ENCODE peak calls at places on chromosomes 11 and 22, in four cellular contexts. Z, Q, K and M are unnamed samples.

GRCh38 chr11:117875397-117876048 is 935 bp downstream of the FXYD6 start:
- DNase-seq in Z (no peak), Q (no peak), K (no peak), M (peak)

GRCh38 chr11:6565325-6565724 is 38.1 kb downstream of the RRP8 start:
- DNase-seq in Z (no peak), Q (no peak), K (no peak), M (no peak)

GRCh38 chr11:122494171-122494570 is 161.4 kb upstream of the UBASH3B start:
- DNase-seq in Z (no peak), Q (no peak), K (no peak), M (no peak)

GRCh38 chr11:62054484-62055121 is 69.2 kb upstream of the INCENP start:
- DNase-seq in Z (no peak), Q (no peak), K (no peak), M (no peak)

GRCh38 chr11:94771390-94771789 is 3.2 kb downstream of the AMOTL1 start:
- DNase-seq in Z (no peak), Q (no peak), K (no peak), M (no peak)

GRCh38 chr22:30694171-30694637 is 470 bp upstream of the OSBP2 start:
- DNase-seq in Z (peak), Q (peak), K (peak), M (peak)

GRCh38 chr11:60756307-60757032 is at the start of gene MS4A15:
- DNase-seq in Z (no peak), Q (no peak), K (no peak), M (no peak)

GRCh38 chr11:94938399-94939055 is 34.8 kb downstream of the CWC15 start:
- DNase-seq in Z (no peak), Q (no peak), K (no peak), M (no peak)

GRCh38 chr11:112760378-112761060 is 200.7 kb upstream of the NCAM1 start:
- DNase-seq in Z (no peak), Q (no peak), K (no peak), M (no peak)

GRCh38 chr11:2520736-2521035 is 75.9 kb downstream of the KCNQ1 start:
- DNase-seq in Z (no peak), Q (no peak), K (no peak), M (no peak)

GRCh38 chr11:18722293-18722637 is 3.7 kb downstream of the IGSF22 start:
- DNase-seq in Z (no peak), Q (no peak), K (no peak), M (no peak)

GRCh38 chr11:61554172-61554988 is 26.5 kb downstream of the SYT7 start:
- DNase-seq in Z (no peak), Q (no peak), K (no peak), M (no peak)

GRCh38 chr22:47610281-47610680 is 847.8 kb downstream of the TBC1D22A start:
- DNase-seq in Z (no peak), Q (no peak), K (no peak), M (no peak)

GRCh38 chr11:6817668-6818067 is 18.2 kb upstream of the OR6A2 start:
- DNase-seq in Z (no peak), Q (no peak), K (no peak), M (no peak)

GRCh38 chr11:72635931-72636330 is 38.3 kb downstream of the PDE2A start:
- DNase-seq in Z (no peak), Q (no peak), K (no peak), M (no peak)

GRCh38 chr22:24436553-24436952 is 9.2 kb downstream of the ADORA2A start:
- DNase-seq in Z (no peak), Q (no peak), K (no peak), M (no peak)

GRCh38 chr11:69297926-69298777 is 4.2 kb downstream of the MYEOV start:
- DNase-seq in Z (no peak), Q (no peak), K (no peak), M (no peak)

GRCh38 chr22:41596776-41597634 is 7.4 kb upstream of the PMM1 start:
- DNase-seq in Z (peak), Q (peak), K (no peak), M (no peak)

GRCh38 chr22:23218053-23218866 is 38.0 kb downstream of the BCR start:
- DNase-seq in Z (no peak), Q (no peak), K (no peak), M (no peak)

GRCh38 chr22:41479671-41480396 is 10.9 kb downstream of the ACO2 start:
- DNase-seq in Z (peak), Q (no peak), K (no peak), M (no peak)

GRCh38 chr11:19703211-19703610 is 9.4 kb upstream of the NAV2 start:
- DNase-seq in Z (no peak), Q (no peak), K (no peak), M (no peak)

GRCh38 chr11:78595431-78596130 is 20.9 kb upstream of the NARS2 start:
- DNase-seq in Z (no peak), Q (no peak), K (no peak), M (no peak)

GRCh38 chr22:22820626-22821025 is 67.0 kb upstream of the IGLL5 start:
- DNase-seq in Z (no peak), Q (no peak), K (no peak), M (no peak)

GRCh38 chr22:30429887-30430286 is 4.3 kb downstream of the MTFP1 start:
- DNase-seq in Z (no peak), Q (no peak), K (no peak), M (no peak)

GRCh38 chr11:3132831-3133455 is 32.2 kb downstream of the OSBPL5 start:
- DNase-seq in Z (no peak), Q (no peak), K (peak), M (no peak)

GRCh38 chr22:30541979-30542810 is 4.3 kb downstream of the SEC14L6 start:
- DNase-seq in Z (peak), Q (peak), K (no peak), M (no peak)

GRCh38 chr11:19276859-19277808 is 36.4 kb upstream of the E2F8 start:
- DNase-seq in Z (no peak), Q (no peak), K (no peak), M (no peak)

GRCh38 chr11:14546672-14547071 is 26.5 kb upstream of the PSMA1 start:
- DNase-seq in Z (no peak), Q (no peak), K (no peak), M (no peak)

GRCh38 chr22:19607198-19608113 is 83.2 kb upstream of the CLDN5 start:
- DNase-seq in Z (no peak), Q (no peak), K (no peak), M (no peak)

GRCh38 chr22:31977141-31977781 is 32.9 kb downstream of the YWHAH start:
- DNase-seq in Z (peak), Q (peak), K (peak), M (peak)

GRCh38 chr22:17767236-17768065 is 6.8 kb downstream of the BID start:
- DNase-seq in Z (no peak), Q (no peak), K (no peak), M (no peak)

GRCh38 chr11:28243596-28243995 is 135.4 kb downstream of the METTL15 start:
- DNase-seq in Z (no peak), Q (no peak), K (no peak), M (no peak)

GRCh38 chr11:6992457-6993431 is 27.4 kb downstream of the ZNF214 start:
- DNase-seq in Z (no peak), Q (no peak), K (no peak), M (no peak)

GRCh38 chr22:48940988-48941902 is 886.4 kb downstream of the BRD1 start:
- DNase-seq in Z (no peak), Q (no peak), K (no peak), M (peak)

GRCh38 chr11:8234425-8234821 is 29.3 kb downstream of the LMO1 start:
- DNase-seq in Z (no peak), Q (no peak), K (no peak), M (no peak)

GRCh38 chr11:99739464-99740089 is 718.8 kb downstream of the CNTN5 start:
- DNase-seq in Z (peak), Q (no peak), K (no peak), M (no peak)

GRCh38 chr22:25482868-25483639 is 81.4 kb upstream of the GRK3 start:
- DNase-seq in Z (no peak), Q (no peak), K (no peak), M (no peak)

GRCh38 chr22:31488988-31489617 is 539 bp downstream of the EIF4ENIF1 start:
- DNase-seq in Z (peak), Q (peak), K (peak), M (peak)

GRCh38 chr11:95780544-95780943 is 9.0 kb downstream of the FAM76B start:
- DNase-seq in Z (no peak), Q (no peak), K (no peak), M (no peak)

GRCh38 chr22:23282089-23282501 is 101.8 kb downstream of the BCR start:
- DNase-seq in Z (no peak), Q (no peak), K (no peak), M (no peak)

DNA sequence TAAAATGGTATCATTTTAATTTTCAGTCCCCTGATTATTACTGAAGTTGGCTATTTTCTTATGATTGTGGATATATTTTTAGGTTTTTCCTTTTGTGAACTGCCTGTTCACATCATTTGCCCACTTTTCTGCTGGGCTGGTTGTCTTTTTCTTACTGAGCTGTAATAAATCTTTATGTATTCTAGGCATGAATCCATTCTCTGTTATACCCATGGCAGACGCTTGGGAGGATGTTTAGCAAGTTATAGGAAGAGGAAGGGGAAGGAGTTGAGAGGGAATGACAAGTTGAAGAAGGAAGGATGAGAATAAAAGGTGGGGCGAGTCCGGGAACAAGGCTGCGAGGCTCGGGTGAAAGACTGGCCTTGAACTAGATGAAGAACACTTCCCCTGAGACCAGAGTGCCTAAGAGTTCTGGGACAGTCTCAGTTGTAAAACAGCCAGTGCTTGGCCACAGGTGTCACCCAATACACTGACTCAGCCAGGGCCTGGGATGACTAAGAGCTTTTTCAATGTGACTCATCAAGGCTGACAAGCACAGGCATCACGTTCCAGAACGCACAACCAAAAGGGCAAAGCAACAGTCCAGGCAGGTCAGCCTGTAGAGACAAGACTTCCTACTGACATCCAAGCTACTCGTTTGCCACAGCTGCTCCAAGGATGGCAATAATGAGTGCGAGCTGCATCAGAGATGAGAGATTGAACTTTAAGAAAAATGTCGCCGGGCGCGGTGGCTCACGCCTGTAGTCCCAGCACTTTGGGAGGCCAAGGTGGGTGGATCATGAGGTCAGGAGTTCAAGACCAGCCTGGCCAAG is 35.2 kb downstream of the LRFN4 start:
- DNase-seq in Z (no peak), Q (no peak), K (no peak), M (no peak)
- TF ChIP-seq CTCF in Z (no peak), Q (no peak), K (no peak), M (no peak)

DNA sequence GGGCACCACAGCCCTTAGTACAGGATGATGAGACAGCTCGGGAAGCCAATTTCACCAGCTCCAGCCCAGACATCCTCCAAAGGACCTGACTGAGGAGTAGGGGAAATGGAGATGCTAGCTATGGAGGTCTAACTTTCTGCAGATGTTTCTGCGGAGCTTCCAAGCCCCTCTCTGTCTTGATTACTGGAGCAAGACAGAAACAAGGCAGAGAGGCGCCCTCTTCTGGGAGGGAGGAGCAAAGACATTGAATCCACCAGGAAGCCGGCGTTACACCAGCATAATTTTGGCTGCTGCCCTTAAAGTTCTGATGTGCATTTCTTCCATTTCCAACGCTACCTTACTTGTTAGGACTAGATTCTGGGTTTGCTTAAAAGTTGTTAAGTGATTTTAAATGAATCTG is 107.3 kb upstream of the HSD17B12 start:
- DNase-seq in Z (peak), Q (no peak), K (no peak), M (no peak)
- TF ChIP-seq CTCF in Z (peak), Q (peak), K (peak), M (peak)

GRCh38 chr22:37486224-37486845 is at the start of gene MFNG:
- DNase-seq in Z (peak), Q (peak), K (no peak), M (no peak)
- TF ChIP-seq CTCF in Z (no peak), Q (no peak), K (no peak), M (no peak)

GRCh38 chr11:31798057-31799035 is 12.8 kb downstream of the PAX6 start:
- DNase-seq in Z (no peak), Q (no peak), K (no peak), M (peak)
- TF ChIP-seq CTCF in Z (peak), Q (peak), K (no peak), M (peak)

GRCh38 chr11:129620705-129621104 is 194.9 kb upstream of the TMEM45B start:
- DNase-seq in Z (no peak), Q (no peak), K (no peak), M (no peak)
- TF ChIP-seq CTCF in Z (no peak), Q (no peak), K (no peak), M (no peak)

GRCh38 chr22:46038516-46039430 is 61.8 kb upstream of the WNT7B start:
- DNase-seq in Z (no peak), Q (no peak), K (no peak), M (no peak)

GRCh38 chr22:46035380-46035741 is 58.4 kb upstream of the WNT7B start:
- DNase-seq in Z (no peak), Q (no peak), K (no peak), M (no peak)

GRCh38 chr22:46035742-46036557 is 59.0 kb upstream of the WNT7B start:
- DNase-seq in Z (peak), Q (peak), K (peak), M (peak)

GRCh38 chr22:46038174-46038487 is 61.2 kb upstream of the WNT7B start:
- DNase-seq in Z (no peak), Q (no peak), K (no peak), M (no peak)

DNA sequence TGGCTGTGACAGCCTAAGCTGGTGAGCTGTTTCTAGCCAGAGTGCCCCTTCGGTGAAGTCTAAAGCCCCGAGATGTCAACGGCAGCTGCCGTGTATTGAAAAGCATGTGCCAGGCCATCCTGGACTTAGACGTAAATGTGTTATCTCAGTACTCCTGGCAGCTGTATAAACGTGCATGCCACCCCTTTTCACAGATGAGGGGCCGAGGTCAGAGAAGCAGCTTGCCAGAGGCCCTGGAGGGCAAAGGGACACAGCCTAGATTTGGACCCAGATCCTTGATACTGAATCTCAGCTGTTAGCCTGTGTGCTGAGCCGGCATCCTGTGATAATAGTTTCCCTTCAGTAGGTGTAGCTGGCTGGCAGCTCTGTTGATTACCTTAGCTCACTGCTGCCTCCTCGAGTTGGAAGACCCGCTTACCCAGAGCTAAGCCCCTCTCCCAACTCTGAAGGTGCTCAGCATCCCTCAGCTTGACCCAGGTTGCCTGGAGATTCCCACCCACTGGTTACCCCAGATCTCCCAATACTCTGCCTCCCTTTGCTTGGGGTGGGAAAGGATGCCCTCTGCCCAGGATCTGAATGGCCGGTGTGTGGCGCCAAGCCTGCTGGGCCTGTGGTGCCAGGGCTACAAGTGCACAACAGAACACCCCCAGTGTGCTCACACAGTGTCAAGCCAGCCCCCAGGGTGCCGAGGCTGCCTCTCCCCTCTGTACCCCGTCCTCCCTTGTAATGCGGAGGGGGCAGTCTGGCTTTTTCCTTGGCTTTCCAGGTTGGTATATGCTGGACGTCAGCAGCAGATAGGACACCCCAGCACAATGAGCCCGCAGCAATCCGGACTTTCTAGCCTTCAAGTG is 59.8 kb upstream of the WNT7B start:
- DNase-seq in Z (no peak), Q (peak), K (no peak), M (no peak)
- TF ChIP-seq CTCF in Z (no peak), Q (no peak), K (no peak), M (no peak)

GRCh38 chr11:5364214-5364613 is 12.9 kb downstream of the OR51B6 start:
- DNase-seq in Z (no peak), Q (no peak), K (no peak), M (no peak)

GRCh38 chr11:5366856-5367255 is 15.5 kb downstream of the OR51B6 start:
- DNase-seq in Z (no peak), Q (no peak), K (no peak), M (no peak)

GRCh38 chr11:5368502-5369043 is 15.0 kb upstream of the OR51M1 start:
- DNase-seq in Z (no peak), Q (no peak), K (no peak), M (no peak)

GRCh38 chr11:5367461-5368074 is 16.0 kb upstream of the OR51M1 start:
- DNase-seq in Z (no peak), Q (no peak), K (no peak), M (no peak)

DNA sequence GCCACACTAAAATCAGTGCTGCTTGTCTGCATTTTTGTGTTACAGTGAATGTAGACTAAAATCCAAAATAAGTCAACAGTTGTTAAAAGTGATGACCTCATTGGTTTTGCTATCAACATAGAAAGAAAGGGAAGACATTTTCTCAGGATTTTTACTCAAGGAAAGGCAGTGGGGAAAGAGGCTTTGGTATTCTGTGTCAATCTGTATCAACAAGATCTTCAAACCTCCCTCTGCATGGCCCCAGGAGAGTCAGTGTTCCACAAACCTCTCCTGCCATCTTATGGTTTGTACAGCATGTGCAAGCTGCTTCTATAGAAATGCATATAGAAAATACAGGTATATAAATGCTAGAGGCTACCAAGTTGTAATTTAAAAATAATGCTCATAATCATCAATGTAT is 13.8 kb upstream of the OR51M1 start:
- DNase-seq in Z (no peak), Q (no peak), K (no peak), M (no peak)
- TF ChIP-seq CTCF in Z (peak), Q (peak), K (no peak), M (peak)

GRCh38 chr22:27716074-27716473 is 85.5 kb downstream of the MN1 start:
- DNase-seq in Z (no peak), Q (no peak), K (no peak), M (no peak)

GRCh38 chr22:27711756-27712155 is 89.8 kb downstream of the MN1 start:
- DNase-seq in Z (no peak), Q (no peak), K (no peak), M (no peak)

GRCh38 chr22:27717094-27717493 is 84.5 kb downstream of the MN1 start:
- DNase-seq in Z (no peak), Q (no peak), K (no peak), M (no peak)

GRCh38 chr22:27714076-27714475 is 87.5 kb downstream of the MN1 start:
- DNase-seq in Z (no peak), Q (no peak), K (no peak), M (no peak)

GRCh38 chr22:27715078-27715477 is 86.5 kb downstream of the MN1 start:
- DNase-seq in Z (no peak), Q (no peak), K (no peak), M (no peak)
- TF ChIP-seq CTCF in Z (no peak), Q (no peak), K (no peak), M (no peak)

DNA sequence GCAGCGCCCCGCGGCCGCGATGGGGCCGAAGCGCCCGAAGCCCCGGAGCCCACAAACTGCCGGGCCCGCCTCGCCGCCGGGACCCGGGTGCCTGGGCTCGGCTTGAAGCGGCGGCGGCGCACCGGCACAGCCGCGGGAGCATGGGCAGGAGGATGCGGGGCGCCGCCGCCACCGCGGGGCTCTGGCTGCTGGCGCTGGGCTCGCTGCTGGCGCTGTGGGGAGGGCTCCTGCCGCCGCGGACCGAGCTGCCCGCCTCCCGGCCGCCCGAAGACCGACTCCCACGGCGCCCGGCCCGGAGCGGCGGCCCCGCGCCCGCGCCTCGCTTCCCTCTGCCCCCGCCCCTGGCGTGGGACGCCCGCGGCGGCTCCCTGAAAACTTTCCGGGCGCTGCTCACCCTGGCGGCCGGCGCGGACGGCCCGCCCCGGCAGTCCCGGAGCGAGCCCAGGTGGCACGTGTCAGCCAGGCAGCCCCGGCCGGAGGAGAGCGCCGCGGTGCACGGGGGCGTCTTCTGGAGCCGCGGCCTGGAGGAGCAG is 303 bp downstream of the FJX1 start:
- DNase-seq in Z (no peak), Q (peak), K (peak), M (peak)
- TF ChIP-seq CTCF in Z (no peak), Q (no peak), K (no peak), M (peak)

GRCh38 chr11:106156290-106156937 is 79.0 kb downstream of the AASDHPPT start:
- DNase-seq in Z (peak), Q (no peak), K (no peak), M (no peak)
- TF ChIP-seq CTCF in Z (peak), Q (peak), K (peak), M (peak)